ENCODE peak calls at places on chromosomes 16 and 17, in ten cellular contexts. X, K, W, M, Y, E, L, P, A and N are unnamed samples.

GRCh38 chr16:25135239-25135878 is 23.8 kb downstream of the LCMT1 start:
- DNase-seq in X (no peak), K (no peak), W (no peak), M (no peak), Y (no peak), E (peak), L (no peak), P (no peak), A (peak), N (no peak)

GRCh38 chr16:4200781-4201137 is 41.1 kb downstream of the SRL start:
- DNase-seq in X (no peak), K (no peak), W (no peak), M (no peak), Y (no peak), E (peak), L (no peak), P (no peak), A (no peak), N (no peak)

GRCh38 chr17:4026255-4026654 is 62.0 kb upstream of the ATP2A3 start:
- DNase-seq in X (no peak), K (no peak), W (no peak), M (no peak), Y (no peak), E (no peak), L (no peak), P (no peak), A (no peak), N (no peak)

GRCh38 chr16:50585331-50585776 is 37.2 kb downstream of the NKD1 start:
- DNase-seq in X (no peak), K (no peak), W (peak), M (no peak), Y (no peak), E (peak), L (peak), P (peak), A (no peak), N (peak)

GRCh38 chr16:25411376-25412081 is 153.9 kb upstream of the ZKSCAN2 start:
- DNase-seq in X (no peak), K (no peak), W (no peak), M (no peak), Y (no peak), E (no peak), L (no peak), P (no peak), A (no peak), N (no peak)

GRCh38 chr17:65848751-65849150 is 287.3 kb upstream of the AXIN2 start:
- DNase-seq in X (no peak), K (no peak), W (no peak), M (no peak), Y (no peak), E (no peak), L (no peak), P (no peak), A (no peak), N (no peak)

GRCh38 chr17:69654981-69655581 is 240.6 kb downstream of the MAP2K6 start:
- DNase-seq in X (no peak), K (no peak), W (no peak), M (no peak), Y (no peak), E (peak), L (no peak), P (no peak), A (peak), N (no peak)

GRCh38 chr17:83121921-83122820 is 42.8 kb downstream of the METRNL start:
- DNase-seq in X (no peak), K (no peak), W (peak), M (no peak), Y (peak), E (no peak), L (peak), P (no peak), A (no peak), N (peak)

GRCh38 chr16:67571464-67571863 is 9.1 kb downstream of the CTCF start:
- DNase-seq in X (no peak), K (no peak), W (no peak), M (no peak), Y (no peak), E (peak), L (no peak), P (no peak), A (no peak), N (no peak)

GRCh38 chr16:70432800-70433455 is 6.0 kb downstream of the ST3GAL2 start:
- DNase-seq in X (no peak), K (no peak), W (no peak), M (no peak), Y (no peak), E (peak), L (no peak), P (no peak), A (no peak), N (no peak)

GRCh38 chr16:13098536-13098935 is 197.1 kb downstream of the SHISA9 start:
- DNase-seq in X (no peak), K (no peak), W (no peak), M (no peak), Y (no peak), E (no peak), L (no peak), P (no peak), A (peak), N (no peak)

GRCh38 chr16:89202422-89203215 is 2.3 kb upstream of the SLC22A31 start:
- DNase-seq in X (no peak), K (no peak), W (no peak), M (no peak), Y (peak), E (no peak), L (peak), P (no peak), A (no peak), N (peak)

GRCh38 chr16:23384878-23385277 is 68.1 kb downstream of the COG7 start:
- DNase-seq in X (no peak), K (no peak), W (no peak), M (no peak), Y (no peak), E (no peak), L (peak), P (no peak), A (peak), N (peak)

GRCh38 chr17:20184977-20185619 is 175.9 kb downstream of the SPECC1 start:
- DNase-seq in X (no peak), K (no peak), W (no peak), M (no peak), Y (no peak), E (no peak), L (no peak), P (no peak), A (no peak), N (no peak)

GRCh38 chr17:16439867-16440351 is 24.5 kb downstream of the TRPV2 start:
- DNase-seq in X (no peak), K (peak), W (no peak), M (no peak), Y (no peak), E (peak), L (no peak), P (no peak), A (peak), N (no peak)

GRCh38 chr17:41009301-41009760 is 403 bp upstream of the KRTAP3-1 start:
- DNase-seq in X (no peak), K (no peak), W (no peak), M (no peak), Y (no peak), E (no peak), L (no peak), P (no peak), A (peak), N (no peak)

GRCh38 chr17:63830904-63831491 is 3.5 kb upstream of the FTSJ3 start:
- DNase-seq in X (no peak), K (no peak), W (no peak), M (no peak), Y (no peak), E (no peak), L (no peak), P (no peak), A (no peak), N (peak)